ENCODE peak calls at places on chromosomes 5 and 9, in six cellular contexts. One of them, this sample, is unnamed.

GRCh38 chr5:39371367-39371635 is 7.0 kb upstream of the C9 start:
- DNase-seq in HCT116: no peak
- DNase-seq in GM23248: no peak
- DNase-seq in CD8-positive, alpha-beta memory T cell: no peak
- DNase-seq in CD8-positive, alpha-beta T cell: no peak
- DNase-seq in upper lobe of left lung: no peak
- DNase-seq in this sample: no peak

GRCh38 chr9:120236596-120236995 is 343.4 kb downstream of the CDK5RAP2 start:
- DNase-seq in CD8-positive, alpha-beta memory T cell: no peak
- DNase-seq in upper lobe of left lung: no peak
- DNase-seq in CD8-positive, alpha-beta T cell: no peak
- DNase-seq in HCT116: no peak
- DNase-seq in GM23248: no peak
- DNase-seq in this sample: no peak

GRCh38 chr5:14268236-14268701 is 125.1 kb downstream of the TRIO start:
- DNase-seq in upper lobe of left lung: no peak
- DNase-seq in HCT116: peak; percentile 90
- DNase-seq in GM23248: peak; percentile 96
- DNase-seq in CD8-positive, alpha-beta T cell: no peak
- DNase-seq in CD8-positive, alpha-beta memory T cell: no peak
- DNase-seq in this sample: no peak

GRCh38 chr9:17856995-17857394 is 278.1 kb downstream of the SH3GL2 start:
- DNase-seq in CD8-positive, alpha-beta T cell: no peak
- DNase-seq in GM23248: no peak
- DNase-seq in upper lobe of left lung: no peak
- DNase-seq in HCT116: no peak
- DNase-seq in CD8-positive, alpha-beta memory T cell: no peak
- DNase-seq in this sample: no peak

GRCh38 chr5:102627311-102627710 is 127.8 kb upstream of the PAM start:
- DNase-seq in upper lobe of left lung: no peak
- DNase-seq in GM23248: peak; percentile 54
- DNase-seq in CD8-positive, alpha-beta T cell: no peak
- DNase-seq in HCT116: no peak
- DNase-seq in CD8-positive, alpha-beta memory T cell: no peak
- DNase-seq in this sample: no peak

GRCh38 chr9:91328186-91328585 is 33.5 kb downstream of the AUH start:
- DNase-seq in GM23248: peak; percentile 4
- DNase-seq in HCT116: no peak
- DNase-seq in CD8-positive, alpha-beta T cell: no peak
- DNase-seq in CD8-positive, alpha-beta memory T cell: no peak
- DNase-seq in upper lobe of left lung: no peak
- DNase-seq in this sample: no peak

GRCh38 chr9:4859035-4859434 is 66.3 kb downstream of the RCL1 start:
- DNase-seq in upper lobe of left lung: no peak
- DNase-seq in GM23248: no peak
- DNase-seq in CD8-positive, alpha-beta memory T cell: no peak
- DNase-seq in HCT116: no peak
- DNase-seq in CD8-positive, alpha-beta T cell: no peak
- DNase-seq in this sample: no peak

GRCh38 chr9:37284631-37285030 is 137.9 kb upstream of the GRHPR start:
- DNase-seq in HCT116: no peak
- DNase-seq in CD8-positive, alpha-beta T cell: no peak
- DNase-seq in CD8-positive, alpha-beta memory T cell: no peak
- DNase-seq in upper lobe of left lung: no peak
- DNase-seq in GM23248: peak; percentile 54
- DNase-seq in this sample: no peak

GRCh38 chr5:96509721-96510383 is 76.8 kb upstream of the PCSK1 start:
- DNase-seq in HCT116: no peak
- DNase-seq in GM23248: peak; percentile 94
- DNase-seq in CD8-positive, alpha-beta T cell: no peak
- DNase-seq in upper lobe of left lung: no peak
- DNase-seq in CD8-positive, alpha-beta memory T cell: no peak
- DNase-seq in this sample: no peak

GRCh38 chr5:161086456-161086855 is 234.4 kb upstream of the ATP10B start:
- DNase-seq in GM23248: peak; percentile 87
- DNase-seq in CD8-positive, alpha-beta memory T cell: no peak
- DNase-seq in upper lobe of left lung: no peak
- DNase-seq in CD8-positive, alpha-beta T cell: no peak
- DNase-seq in HCT116: no peak
- DNase-seq in this sample: no peak

GRCh38 chr5:610744-611730 is 1.1 kb upstream of the CEP72 start:
- DNase-seq in upper lobe of left lung: no peak
- DNase-seq in CD8-positive, alpha-beta T cell: peak; percentile 45
- DNase-seq in CD8-positive, alpha-beta memory T cell: no peak
- DNase-seq in HCT116: no peak
- DNase-seq in GM23248: no peak
- DNase-seq in this sample: no peak

GRCh38 chr9:61671276-61671973 is 481.6 kb downstream of the SPATA31A7 start:
- DNase-seq in HCT116: no peak
- DNase-seq in GM23248: no peak
- DNase-seq in upper lobe of left lung: peak; percentile 59
- DNase-seq in CD8-positive, alpha-beta memory T cell: no peak
- DNase-seq in CD8-positive, alpha-beta T cell: peak; percentile 29
- DNase-seq in this sample: no peak

GRCh38 chr5:26482817-26483375 is 555.5 kb downstream of the CDH9 start:
- DNase-seq in CD8-positive, alpha-beta memory T cell: no peak
- DNase-seq in CD8-positive, alpha-beta T cell: no peak
- DNase-seq in HCT116: peak; percentile 4
- DNase-seq in upper lobe of left lung: no peak
- DNase-seq in GM23248: peak; percentile 30
- DNase-seq in this sample: no peak

GRCh38 chr5:155082401-155082800 is 68.8 kb downstream of the KIF4B start:
- DNase-seq in GM23248: peak; percentile 59
- DNase-seq in CD8-positive, alpha-beta memory T cell: no peak
- DNase-seq in upper lobe of left lung: no peak
- DNase-seq in CD8-positive, alpha-beta T cell: no peak
- DNase-seq in HCT116: peak; percentile 28
- DNase-seq in this sample: no peak

GRCh38 chr9:124390812-124391658 is 24.2 kb downstream of the PSMB7 start:
- DNase-seq in GM23248: peak; percentile 59
- DNase-seq in upper lobe of left lung: no peak
- DNase-seq in HCT116: no peak
- DNase-seq in CD8-positive, alpha-beta T cell: no peak
- DNase-seq in CD8-positive, alpha-beta memory T cell: no peak
- DNase-seq in this sample: no peak

GRCh38 chr9:18791074-18791473 is 241.9 kb downstream of the SAXO1 start:
- DNase-seq in CD8-positive, alpha-beta memory T cell: no peak
- DNase-seq in GM23248: no peak
- DNase-seq in upper lobe of left lung: no peak
- DNase-seq in CD8-positive, alpha-beta T cell: no peak
- DNase-seq in HCT116: peak; percentile 24
- DNase-seq in this sample: no peak

GRCh38 chr5:113325054-113325453 is 109.7 kb downstream of the TSSK1B start:
- DNase-seq in upper lobe of left lung: no peak
- DNase-seq in HCT116: no peak
- DNase-seq in GM23248: no peak
- DNase-seq in CD8-positive, alpha-beta memory T cell: no peak
- DNase-seq in CD8-positive, alpha-beta T cell: no peak
- DNase-seq in this sample: no peak

GRCh38 chr5:142845402-142845901 is 75.3 kb downstream of the ARHGAP26 start:
- DNase-seq in HCT116: no peak
- DNase-seq in GM23248: no peak
- DNase-seq in CD8-positive, alpha-beta T cell: peak; percentile 58
- DNase-seq in CD8-positive, alpha-beta memory T cell: peak; percentile 12
- DNase-seq in upper lobe of left lung: no peak
- DNase-seq in this sample: no peak

GRCh38 chr9:34496149-34496712 is 26.6 kb downstream of the ENHO start:
- DNase-seq in GM23248: peak; percentile 10
- DNase-seq in upper lobe of left lung: no peak
- DNase-seq in HCT116: peak; percentile 4
- DNase-seq in CD8-positive, alpha-beta T cell: no peak
- DNase-seq in CD8-positive, alpha-beta memory T cell: no peak
- DNase-seq in this sample: no peak

GRCh38 chr5:123422433-123423277 is 548 bp downstream of the CEP120 start:
- DNase-seq in upper lobe of left lung: no peak
- DNase-seq in GM23248: peak; percentile 70
- DNase-seq in HCT116: no peak
- DNase-seq in CD8-positive, alpha-beta memory T cell: no peak
- DNase-seq in CD8-positive, alpha-beta T cell: no peak
- DNase-seq in this sample: peak; percentile 29

GRCh38 chr9:893843-894420 is 52.4 kb downstream of the DMRT1 start:
- DNase-seq in GM23248: peak; percentile 68
- DNase-seq in HCT116: peak; percentile 46
- DNase-seq in CD8-positive, alpha-beta memory T cell: peak; percentile 38
- DNase-seq in CD8-positive, alpha-beta T cell: peak; percentile 52
- DNase-seq in upper lobe of left lung: no peak
- DNase-seq in this sample: peak; percentile 55

GRCh38 chr5:96279796-96280542 is 153.1 kb downstream of the PCSK1 start:
- DNase-seq in upper lobe of left lung: no peak
- DNase-seq in GM23248: peak; percentile 81
- DNase-seq in CD8-positive, alpha-beta T cell: no peak
- DNase-seq in HCT116: no peak
- DNase-seq in CD8-positive, alpha-beta memory T cell: no peak
- DNase-seq in this sample: no peak

GRCh38 chr5:111730659-111731382 is 26.2 kb downstream of the NREP start:
- DNase-seq in CD8-positive, alpha-beta memory T cell: no peak
- DNase-seq in GM23248: no peak
- DNase-seq in HCT116: no peak
- DNase-seq in CD8-positive, alpha-beta T cell: no peak
- DNase-seq in upper lobe of left lung: no peak
- DNase-seq in this sample: no peak

GRCh38 chr9:106684940-106685695 is 177.8 kb upstream of the ZNF462 start:
- DNase-seq in upper lobe of left lung: peak; percentile 59
- DNase-seq in HCT116: no peak
- DNase-seq in CD8-positive, alpha-beta T cell: no peak
- DNase-seq in CD8-positive, alpha-beta memory T cell: no peak
- DNase-seq in GM23248: no peak
- DNase-seq in this sample: no peak

GRCh38 chr9:128151343-128152132 is 2.3 kb downstream of the LCN2 start:
- DNase-seq in CD8-positive, alpha-beta memory T cell: no peak
- DNase-seq in CD8-positive, alpha-beta T cell: no peak
- DNase-seq in HCT116: no peak
- DNase-seq in GM23248: no peak
- DNase-seq in upper lobe of left lung: no peak
- DNase-seq in this sample: no peak

GRCh38 chr9:99063522-99063921 is 41.4 kb upstream of the TGFBR1 start:
- DNase-seq in upper lobe of left lung: no peak
- DNase-seq in HCT116: no peak
- DNase-seq in CD8-positive, alpha-beta T cell: no peak
- DNase-seq in CD8-positive, alpha-beta memory T cell: no peak
- DNase-seq in GM23248: no peak
- DNase-seq in this sample: no peak

GRCh38 chr9:99057665-99058625 is 47.0 kb upstream of the TGFBR1 start:
- DNase-seq in GM23248: peak; percentile 66
- DNase-seq in HCT116: no peak
- DNase-seq in CD8-positive, alpha-beta T cell: peak; percentile 80
- DNase-seq in CD8-positive, alpha-beta memory T cell: peak; percentile 81
- DNase-seq in upper lobe of left lung: no peak
- DNase-seq in this sample: peak; percentile 81

GRCh38 chr9:99062549-99062948 is 42.4 kb upstream of the TGFBR1 start:
- DNase-seq in HCT116: no peak
- DNase-seq in CD8-positive, alpha-beta memory T cell: no peak
- DNase-seq in upper lobe of left lung: no peak
- DNase-seq in CD8-positive, alpha-beta T cell: no peak
- DNase-seq in GM23248: no peak
- DNase-seq in this sample: no peak

GRCh38 chr9:99059074-99059894 is 45.6 kb upstream of the TGFBR1 start:
- DNase-seq in CD8-positive, alpha-beta memory T cell: peak; percentile 40
- DNase-seq in upper lobe of left lung: no peak
- DNase-seq in CD8-positive, alpha-beta T cell: peak; percentile 53
- DNase-seq in GM23248: peak; percentile 42
- DNase-seq in HCT116: no peak
- DNase-seq in this sample: peak; percentile 22

DNA sequence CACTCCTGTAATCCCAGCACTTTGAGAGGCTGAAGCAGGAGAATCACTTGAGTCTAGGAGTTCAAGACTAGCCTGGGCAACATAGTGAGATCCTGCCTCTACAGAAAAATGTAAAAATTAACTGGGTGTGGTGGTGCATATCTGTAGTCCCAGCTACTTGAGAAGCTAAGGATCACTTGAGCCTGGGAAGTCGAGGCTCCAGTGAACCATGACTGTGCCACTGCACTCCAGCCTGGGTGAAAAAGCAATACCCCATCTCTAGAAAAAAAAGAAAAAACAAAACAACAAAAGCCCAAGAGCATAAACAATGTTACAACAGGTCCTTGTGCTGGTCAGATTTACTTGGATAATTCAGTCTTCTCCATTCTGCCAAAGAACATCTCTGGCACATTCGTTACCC is 44.3 kb upstream of the TGFBR1 start:
- DNase-seq in upper lobe of left lung: no peak
- DNase-seq in HCT116: no peak
- DNase-seq in CD8-positive, alpha-beta T cell: no peak
- DNase-seq in CD8-positive, alpha-beta memory T cell: no peak
- DNase-seq in GM23248: no peak
- DNase-seq in this sample: no peak
- H3K4me1 ChIP-seq in upper lobe of left lung: peaks cover 20% of the 10 kb centered on the region
- H3K4me1 ChIP-seq in HCT116: peaks cover 2% of the 10 kb centered on the region
- H3K4me1 ChIP-seq in CD8-positive, alpha-beta T cell: peaks cover 47% of the 10 kb centered on the region
- H3K4me1 ChIP-seq in CD8-positive, alpha-beta memory T cell: peaks cover 44% of the 10 kb centered on the region
- H3K4me1 ChIP-seq in GM23248: peaks cover 32% of the 10 kb centered on the region
- H3K4me1 ChIP-seq in this sample: peaks cover 53% of the 10 kb centered on the region

DNA sequence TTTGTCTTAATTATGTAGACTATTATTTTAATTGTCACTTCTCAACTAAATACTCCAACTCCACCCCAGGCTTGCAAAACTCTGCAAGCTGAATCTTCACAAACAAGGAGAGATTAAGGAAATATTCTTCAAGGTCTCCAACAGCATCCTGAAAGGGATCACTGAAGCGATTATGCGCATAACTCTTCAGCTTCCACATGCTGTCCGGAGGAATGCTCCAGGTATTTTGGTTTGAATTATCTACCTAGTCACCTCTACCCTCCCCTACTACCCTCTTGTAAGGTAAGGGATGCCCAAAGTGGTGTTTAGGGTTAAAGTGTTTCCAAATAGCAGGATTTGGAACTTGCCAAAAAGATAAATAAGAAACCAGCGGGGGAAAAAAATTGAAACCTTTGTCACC is 11.7 kb downstream of the PTCH1 start:
- DNase-seq in GM23248: no peak
- DNase-seq in CD8-positive, alpha-beta memory T cell: no peak
- DNase-seq in CD8-positive, alpha-beta T cell: no peak
- DNase-seq in HCT116: no peak
- DNase-seq in upper lobe of left lung: no peak
- DNase-seq in this sample: no peak
- H3K4me3 ChIP-seq in GM23248: peak overlapping the region; percentile 93
- H3K4me3 ChIP-seq in CD8-positive, alpha-beta memory T cell: peak overlapping the region; percentile 41
- H3K4me3 ChIP-seq in CD8-positive, alpha-beta T cell: no peak overlapping the region
- H3K4me3 ChIP-seq in HCT116: no peak overlapping the region
- H3K4me3 ChIP-seq in upper lobe of left lung: peak overlapping the region; percentile 57
- H3K4me3 ChIP-seq in this sample: no peak overlapping the region

DNA sequence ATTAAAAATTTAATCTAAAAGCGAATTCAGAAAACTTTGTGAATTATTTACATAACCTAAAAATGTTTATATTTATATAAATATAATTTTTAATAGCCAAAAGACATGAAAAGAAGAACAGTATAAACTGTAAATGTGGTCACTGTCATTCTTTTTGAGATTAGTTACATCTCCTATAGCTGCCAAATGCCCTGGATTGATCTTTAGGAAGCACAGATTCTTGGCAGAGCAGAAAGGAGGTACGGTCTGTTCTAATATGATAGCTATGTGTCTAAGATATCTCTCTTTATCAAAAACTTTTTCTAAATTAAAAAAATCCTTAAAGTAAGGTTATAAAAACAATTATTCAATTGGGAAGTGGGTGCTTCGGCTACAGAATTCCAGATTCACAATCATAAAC is 151.0 kb downstream of the LPAR1 start:
- DNase-seq in CD8-positive, alpha-beta memory T cell: no peak
- DNase-seq in CD8-positive, alpha-beta T cell: no peak
- DNase-seq in GM23248: no peak
- DNase-seq in HCT116: no peak
- DNase-seq in upper lobe of left lung: no peak
- DNase-seq in this sample: no peak
- H3K27ac ChIP-seq in CD8-positive, alpha-beta memory T cell: no peak overlapping the region
- H3K27ac ChIP-seq in CD8-positive, alpha-beta T cell: no peak overlapping the region
- H3K27ac ChIP-seq in GM23248: peak overlapping the region; percentile 76
- H3K27ac ChIP-seq in HCT116: no peak overlapping the region
- H3K27ac ChIP-seq in upper lobe of left lung: no peak overlapping the region
- H3K27ac ChIP-seq in this sample: no peak overlapping the region

GRCh38 chr5:134004626-134005414 is at the start of gene VDAC1:
- DNase-seq in CD8-positive, alpha-beta memory T cell: peak; percentile 92
- DNase-seq in HCT116: peak; percentile 56
- DNase-seq in upper lobe of left lung: peak; percentile 96
- DNase-seq in GM23248: peak; percentile 96
- DNase-seq in CD8-positive, alpha-beta T cell: peak; percentile 86
- DNase-seq in this sample: peak; percentile 93
- H3K4me1 ChIP-seq in CD8-positive, alpha-beta memory T cell: peaks cover 39% of the 10 kb centered on the region
- H3K4me1 ChIP-seq in HCT116: peaks cover 48% of the 10 kb centered on the region
- H3K4me1 ChIP-seq in upper lobe of left lung: peaks cover 36% of the 10 kb centered on the region
- H3K4me1 ChIP-seq in GM23248: peaks cover 16% of the 10 kb centered on the region
- H3K4me1 ChIP-seq in CD8-positive, alpha-beta T cell: peaks cover 30% of the 10 kb centered on the region
- H3K4me1 ChIP-seq in this sample: peaks cover 48% of the 10 kb centered on the region